ENCODE peak calls at places on chromosomes 16 and 17, in ten cellular contexts. O is naive thymus-derived CD4-positive, alpha-beta T cell; V is uterus; B is lung; U is PC-3; F is Peyer's patch; N is lower lobe of right lung; A is CD8-positive, alpha-beta T cell; K is IMR-90; D is neuronal stem cell. Y is an unnamed sample.
A peak's percentile ranks its signal among the peaks of the same experiment; 100 is the strongest.

GRCh38 chr16:29913514-29913913 is 12.5 kb downstream of the KCTD13 start:
- DNase-seq in N (no peak), V (no peak), A (no peak), D (no peak), U (no peak), O (no peak), K (no peak), F (no peak), B (no peak), Y (no peak)

GRCh38 chr17:10089221-10089799 is 109.1 kb downstream of the GAS7 start:
- DNase-seq in F (no peak), O (no peak), K (peak; percentile 36), D (no peak), V (peak; percentile 79), U (no peak), B (no peak), N (no peak), A (no peak), Y (no peak)

GRCh38 chr16:54459509-54460235 is 173.1 kb upstream of the IRX3 start:
- DNase-seq in F (no peak), D (no peak), A (no peak), N (no peak), B (no peak), U (no peak), V (no peak), K (no peak), O (no peak), Y (no peak)

GRCh38 chr17:2695243-2695960 is 16.2 kb downstream of the CLUH start:
- DNase-seq in O (no peak), N (peak; percentile 41), B (no peak), D (no peak), F (peak; percentile 31), V (no peak), A (no peak), K (no peak), U (no peak), Y (no peak)

GRCh38 chr17:44539664-44540063 is 17.6 kb upstream of the FZD2 start:
- DNase-seq in V (no peak), N (no peak), F (no peak), K (no peak), A (no peak), O (no peak), D (peak; percentile 84), B (no peak), U (no peak), Y (no peak)

GRCh38 chr16:20695024-20695423 is 2.5 kb downstream of the ACSM1 start:
- DNase-seq in V (no peak), B (no peak), U (no peak), K (no peak), D (no peak), O (no peak), A (no peak), N (no peak), F (no peak), Y (no peak)

GRCh38 chr16:10325783-10326543 is 59.9 kb upstream of the ATF7IP2 start:
- DNase-seq in O (no peak), A (no peak), K (no peak), N (no peak), F (no peak), B (no peak), D (no peak), V (no peak), U (no peak), Y (no peak)

GRCh38 chr17:78986048-78986648 is 6.4 kb upstream of the LGALS3BP start:
- DNase-seq in K (peak; percentile 39), D (no peak), A (no peak), B (no peak), N (no peak), F (no peak), V (no peak), O (peak; percentile 36), U (peak; percentile 42), Y (peak; percentile 73)

GRCh38 chr16:58635502-58635901 is 5.9 kb upstream of the CNOT1 start:
- DNase-seq in D (no peak), V (no peak), K (no peak), A (no peak), B (no peak), U (no peak), F (no peak), N (no peak), O (no peak), Y (no peak)

GRCh38 chr16:58636474-58636873 is 6.8 kb upstream of the CNOT1 start:
- DNase-seq in B (no peak), O (no peak), U (no peak), A (no peak), D (no peak), K (no peak), F (no peak), V (no peak), N (no peak), Y (no peak)

GRCh38 chr16:58629681-58630640 is at the start of gene CNOT1:
- DNase-seq in A (peak; percentile 98), K (peak; percentile 100), V (peak; percentile 99), B (peak; percentile 99), F (peak; percentile 99), N (peak; percentile 97), U (peak; percentile 95), D (peak; percentile 99), O (peak; percentile 99), Y (peak; percentile 100)

GRCh38 chr16:58638148-58639036 is 8.8 kb upstream of the CNOT1 start:
- DNase-seq in F (no peak), U (peak; percentile 74), B (no peak), K (peak; percentile 91), V (peak; percentile 41), A (no peak), D (no peak), O (no peak), N (no peak), Y (peak; percentile 29)

GRCh38 chr16:58634265-58634802 is 4.7 kb upstream of the CNOT1 start:
- DNase-seq in B (no peak), O (no peak), U (no peak), V (no peak), F (no peak), K (no peak), N (no peak), D (no peak), A (no peak), Y (peak; percentile 78)
- H3K27ac ChIP-seq in B (no peak overlapping the region), O (no peak overlapping the region), U (no peak overlapping the region), V (no peak overlapping the region), F (no peak overlapping the region), K (no peak overlapping the region), N (no peak overlapping the region), D (no peak overlapping the region), A (no peak overlapping the region), Y (no peak overlapping the region)

GRCh38 chr17:50835563-50836231 is at the start of gene WFIKKN2:
- DNase-seq in A (no peak), K (no peak), F (no peak), O (no peak), D (no peak), N (no peak), U (no peak), B (no peak), V (no peak), Y (peak; percentile 30)
- H3K4me3 ChIP-seq in A (no peak within 1 kb of the TSS), K (no peak within 1 kb of the TSS), F (no peak within 1 kb of the TSS), O (no peak within 1 kb of the TSS), D (peak within 1 kb of the TSS; percentile 3), N (peak within 1 kb of the TSS; percentile 31), U (no peak within 1 kb of the TSS), B (no peak within 1 kb of the TSS), V (peak within 1 kb of the TSS; percentile 22), Y (peak within 1 kb of the TSS; percentile 6)

GRCh38 chr16:84724619-84725307 is 25.0 kb downstream of the USP10 start:
- DNase-seq in V (peak; percentile 42), F (no peak), B (no peak), K (peak; percentile 44), N (no peak), U (no peak), O (peak; percentile 26), D (no peak), A (no peak), Y (peak; percentile 68)

GRCh38 chr16:84726079-84726669 is 26.4 kb downstream of the USP10 start:
- DNase-seq in N (peak; percentile 93), O (peak; percentile 80), D (peak; percentile 80), B (peak; percentile 89), U (peak; percentile 81), A (peak; percentile 90), F (peak; percentile 94), V (peak; percentile 93), K (peak; percentile 85), Y (peak; percentile 91)

GRCh38 chr16:84728853-84729424 is 29.1 kb downstream of the USP10 start:
- DNase-seq in B (no peak), K (no peak), A (no peak), D (no peak), N (no peak), O (no peak), V (no peak), F (no peak), U (no peak), Y (no peak)

GRCh38 chr16:84725481-84726078 is 25.8 kb downstream of the USP10 start:
- DNase-seq in V (no peak), U (no peak), K (no peak), D (no peak), B (no peak), O (no peak), F (no peak), N (no peak), A (no peak), Y (no peak)

DNA sequence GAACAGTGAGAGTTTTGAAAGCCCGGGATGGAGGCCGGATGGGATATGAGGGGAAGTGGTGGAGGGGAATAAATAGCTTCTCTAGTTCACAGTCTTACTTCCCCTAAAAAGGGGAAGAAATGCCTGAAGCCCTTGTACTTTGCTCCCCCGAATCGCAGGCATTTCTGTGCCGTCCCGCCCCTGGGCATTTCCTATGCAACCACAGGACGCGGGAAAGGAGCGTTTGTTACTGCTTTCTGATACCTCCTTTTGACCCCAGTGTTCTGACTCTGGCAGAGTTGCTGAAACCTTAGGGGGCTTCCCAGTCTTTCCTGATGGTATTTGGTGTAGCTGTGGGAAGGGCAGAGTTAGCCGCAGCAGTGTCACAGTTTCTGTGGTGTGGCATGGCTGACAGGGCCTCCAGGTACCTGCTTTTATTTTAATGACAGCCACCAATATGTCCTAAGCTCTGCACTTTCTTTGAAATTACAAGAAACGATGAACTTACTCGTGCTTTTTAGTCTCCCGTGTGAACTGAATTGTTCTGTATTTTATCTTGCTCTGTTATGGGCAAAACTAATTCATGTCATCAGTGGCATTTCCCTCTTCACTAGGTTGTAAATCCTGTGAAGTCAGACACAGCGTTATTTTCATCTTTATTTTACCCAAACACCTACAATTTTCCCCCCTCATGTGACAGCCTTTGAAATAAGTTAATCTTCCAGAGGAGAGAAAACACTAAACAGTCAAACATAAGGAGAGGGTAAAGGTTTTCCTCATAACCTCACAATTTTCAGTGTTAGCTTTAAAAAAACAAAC is 27.1 kb downstream of the USP10 start:
- DNase-seq in N (peak; percentile 54), O (no peak), V (no peak), D (no peak), F (peak; percentile 60), K (no peak), A (no peak), B (peak; percentile 35), U (no peak), Y (peak; percentile 68)
- H3K4me1 ChIP-seq in N (peaks cover 66% of the 10 kb centered on the region), O (peaks cover 26% of the 10 kb centered on the region), V (peaks cover 12% of the 10 kb centered on the region), D (peaks cover 51% of the 10 kb centered on the region), F (peaks cover 12% of the 10 kb centered on the region), K (peaks cover 15% of the 10 kb centered on the region), A (peaks cover 34% of the 10 kb centered on the region), B (peaks cover 12% of the 10 kb centered on the region), U (peaks cover 43% of the 10 kb centered on the region), Y (peaks cover 12% of the 10 kb centered on the region)

DNA sequence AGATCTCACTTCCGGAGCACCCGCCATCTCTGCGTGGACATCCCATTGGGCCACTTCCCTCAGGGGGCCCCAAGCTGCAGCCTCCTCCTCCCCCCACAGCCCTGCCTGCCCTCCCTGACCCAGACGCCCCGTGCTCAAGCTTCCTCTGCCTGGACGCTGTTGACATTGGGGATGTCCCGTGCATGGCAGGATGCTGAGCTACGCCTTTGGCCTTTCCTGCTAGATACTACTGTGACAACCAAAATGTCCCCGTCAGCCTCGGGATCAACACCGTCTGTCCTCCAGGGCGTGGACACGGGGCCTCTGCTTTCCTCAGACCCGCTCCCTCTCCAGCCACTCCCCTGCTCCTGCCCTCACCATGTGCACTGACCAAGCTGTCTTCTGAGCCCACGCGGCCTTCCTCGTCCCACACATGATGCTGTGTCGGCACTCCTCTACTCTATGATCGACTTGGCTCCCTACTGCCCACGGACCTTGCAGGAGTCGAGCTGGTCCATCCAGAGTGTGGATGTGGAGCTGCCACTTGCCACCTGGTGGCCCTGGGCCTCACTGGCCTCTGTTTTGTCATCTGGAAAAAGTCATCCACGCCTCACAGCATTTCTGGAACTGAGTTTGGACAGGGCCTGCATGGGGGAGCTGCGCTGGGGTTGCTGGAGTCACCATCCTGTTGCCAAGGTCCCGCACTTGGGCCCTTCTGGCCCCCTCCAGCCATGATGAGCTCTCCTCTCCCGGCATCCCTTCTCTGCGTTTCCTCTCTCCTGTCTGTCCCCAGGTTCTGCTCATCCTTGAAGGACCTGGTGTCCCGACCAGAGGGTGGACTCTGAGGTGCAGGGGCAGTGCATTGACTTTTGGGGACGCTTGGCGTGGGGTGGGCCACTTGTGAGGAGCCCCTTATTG is 221.7 kb upstream of the CIBAR2 start:
- DNase-seq in O (no peak), V (no peak), A (no peak), D (no peak), B (no peak), U (no peak), K (no peak), F (no peak), N (no peak), Y (no peak)
- H3K27ac ChIP-seq in O (peak overlapping the region; percentile 31), V (no peak overlapping the region), A (no peak overlapping the region), D (no peak overlapping the region), B (no peak overlapping the region), U (no peak overlapping the region), K (no peak overlapping the region), F (peak overlapping the region; percentile 90), N (no peak overlapping the region), Y (peak overlapping the region; percentile 95)

Y was measured in small intestine.